ENCODE peak calls at places on chromosomes 16 and 17, in eight cellular contexts. F is uterus, U is mesendoderm, V is GDM1, L is HT-29, K is tibial nerve, E is AG09319, T is substantia nigra. Q is an unnamed sample.
A peak's percentile ranks its signal among the peaks of the same experiment; 100 is the strongest.

GRCh38 chr16:78742501-78743283 is 643.2 kb downstream of the WWOX start:
- DNase-seq in L (no peak), K (peak; percentile 15), F (no peak), T (no peak), V (peak; percentile 29), E (no peak), U (peak; percentile 31), Q (no peak)

GRCh38 chr17:11922634-11923033 is 74.6 kb downstream of the ZNF18 start:
- DNase-seq in E (no peak), K (no peak), U (no peak), V (no peak), F (no peak), L (no peak), T (no peak), Q (no peak)

GRCh38 chr17:28747046-28747691 is 3.4 kb downstream of the TRAF4 start:
- DNase-seq in L (peak; percentile 79), V (no peak), U (peak; percentile 78), T (no peak), E (no peak), K (no peak), F (no peak), Q (peak; percentile 85)

GRCh38 chr16:69223882-69224281 is 36.9 kb downstream of the SNTB2 start:
- DNase-seq in E (no peak), L (no peak), F (no peak), T (no peak), U (no peak), V (no peak), K (no peak), Q (no peak)

GRCh38 chr16:78441298-78441697 is 341.8 kb downstream of the WWOX start:
- DNase-seq in K (no peak), E (no peak), T (no peak), V (no peak), U (peak; percentile 69), L (no peak), F (no peak), Q (no peak)

GRCh38 chr16:6531067-6531466 is 801.6 kb upstream of the RBFOX1 start:
- DNase-seq in F (no peak), U (no peak), V (no peak), L (no peak), E (no peak), T (no peak), K (no peak), Q (no peak)

GRCh38 chr17:72733619-72734282 is 358.7 kb downstream of the SLC39A11 start:
- DNase-seq in T (no peak), U (no peak), V (no peak), L (no peak), K (no peak), E (no peak), F (no peak), Q (no peak)

GRCh38 chr17:19382581-19383444 is 4.2 kb downstream of the MFAP4 start:
- DNase-seq in E (no peak), U (no peak), V (no peak), T (no peak), F (peak; percentile 17), K (no peak), L (no peak), Q (no peak)

GRCh38 chr17:81821603-81822311 is 11.3 kb downstream of the MCRIP1 start:
- DNase-seq in K (peak; percentile 37), V (no peak), U (peak; percentile 64), E (no peak), L (peak; percentile 91), F (peak; percentile 58), T (no peak), Q (peak; percentile 88)

GRCh38 chr17:53219821-53220220 is 602.9 kb upstream of the KIF2B start:
- DNase-seq in F (no peak), T (no peak), U (no peak), E (no peak), L (no peak), V (no peak), K (no peak), Q (no peak)

GRCh38 chr17:4743216-4743615 is 3.5 kb upstream of the CXCL16 start:
- DNase-seq in L (no peak), E (no peak), U (no peak), K (no peak), F (no peak), T (no peak), V (no peak), Q (no peak)

GRCh38 chr17:41625602-41626001 is 1.2 kb upstream of the KRT17 start:
- DNase-seq in F (no peak), K (no peak), L (peak; percentile 60), E (no peak), T (no peak), U (no peak), V (no peak), Q (peak; percentile 95)

GRCh38 chr16:55480228-55480655 is 1.2 kb downstream of the MMP2 start:
- DNase-seq in T (peak; percentile 51), V (no peak), F (peak; percentile 95), K (peak; percentile 91), U (peak; percentile 53), E (peak; percentile 94), L (no peak), Q (no peak)

GRCh38 chr17:65674246-65675045 is 113.0 kb upstream of the AXIN2 start:
- DNase-seq in V (no peak), K (no peak), F (no peak), T (no peak), L (no peak), E (no peak), U (no peak), Q (no peak)

GRCh38 chr16:57900796-57901479 is 70.0 kb downstream of the CNGB1 start:
- DNase-seq in U (no peak), V (no peak), K (no peak), L (no peak), T (no peak), F (no peak), E (no peak), Q (no peak)

GRCh38 chr16:1596516-1596915 is 15.4 kb downstream of the IFT140 start:
- DNase-seq in V (no peak), U (no peak), F (no peak), K (no peak), L (no peak), E (no peak), T (no peak), Q (no peak)

GRCh38 chr17:81513669-81514484 is 1.3 kb upstream of the ACTG1 start:
- DNase-seq in T (peak; percentile 64), U (peak; percentile 85), L (peak; percentile 84), F (peak; percentile 62), K (peak; percentile 47), E (no peak), V (peak; percentile 32), Q (peak; percentile 77)

GRCh38 chr16:89506791-89507191 is 1.4 kb upstream of the SPG7 start:
- DNase-seq in E (no peak), V (no peak), U (no peak), T (no peak), K (no peak), F (no peak), L (no peak), Q (peak; percentile 22)

GRCh38 chr16:86507173-86508027 is 2.9 kb upstream of the FOXF1 start:
- DNase-seq in E (no peak), F (no peak), V (no peak), U (peak; percentile 31), L (no peak), T (no peak), K (no peak), Q (no peak)

GRCh38 chr17:65057520-65058075 is 1.1 kb upstream of the GNA13 start:
- DNase-seq in K (no peak), E (no peak), L (no peak), U (peak; percentile 20), V (no peak), F (peak; percentile 55), T (no peak), Q (no peak)

GRCh38 chr17:79019631-79020584 is 4.1 kb upstream of the C1QTNF1 start:
- DNase-seq in V (no peak), U (peak; percentile 70), F (peak; percentile 72), K (peak; percentile 66), E (peak; percentile 65), T (peak; percentile 52), L (peak; percentile 88), Q (peak; percentile 65)